ENCODE peak calls at places on chromosomes 5 and 9, in five cellular contexts. U is activated naive CD4-positive, alpha-beta T cell treated with anti-CD3 and anti-CD28 coated beads for 36 hours; Y is activated CD8-positive, alpha-beta memory T cell treated with anti-CD3 and anti-CD28 coated beads, Interleukin-2, amount 50 U/mL, for 48 hours; D is SK-MEL-5; M is transverse colon. C is an unnamed sample.

GRCh38 chr9:107330420-107330819 is 47.3 kb downstream of the RAD23B start:
- DNase-seq in Y (no peak), M (no peak), U (no peak), D (no peak), C (no peak)

GRCh38 chr5:13913962-13914361 is 30.5 kb downstream of the DNAH5 start:
- DNase-seq in U (no peak), D (no peak), M (no peak), Y (no peak), C (no peak)

GRCh38 chr9:37626708-37627293 is 24.0 kb upstream of the FRMPD1 start:
- DNase-seq in M (no peak), U (no peak), Y (no peak), D (no peak), C (no peak)

GRCh38 chr9:135009711-135010362 is 77.6 kb upstream of the OLFM1 start:
- DNase-seq in Y (no peak), U (no peak), D (no peak), M (no peak), C (no peak)

GRCh38 chr5:8628521-8628920 is 759.6 kb downstream of the MTRR start:
- DNase-seq in Y (no peak), U (no peak), M (no peak), D (no peak), C (no peak)

GRCh38 chr5:25754895-25755294 is 1110.1 kb upstream of the CDH10 start:
- DNase-seq in D (no peak), Y (no peak), U (no peak), M (no peak), C (no peak)

GRCh38 chr5:35804201-35804653 is 52.5 kb upstream of the IL7R start:
- DNase-seq in M (no peak), D (no peak), U (no peak), Y (no peak), C (no peak)

GRCh38 chr5:115573133-115573532 is 28.6 kb upstream of the FEM1C start:
- DNase-seq in D (no peak), U (no peak), Y (no peak), M (no peak), C (no peak)

GRCh38 chr5:5795074-5795779 is 372.8 kb downstream of the ICE1 start:
- DNase-seq in U (no peak), Y (no peak), D (no peak), M (no peak), C (no peak)

GRCh38 chr9:29038332-29038731 is 1465.1 kb upstream of the C9orf72 start:
- DNase-seq in M (no peak), D (no peak), Y (no peak), U (no peak), C (no peak)

GRCh38 chr5:137310051-137310730 is 188.9 kb downstream of the SPOCK1 start:
- DNase-seq in U (no peak), M (no peak), Y (no peak), D (no peak), C (no peak)

GRCh38 chr9:113621309-113621791 is 157.8 kb downstream of the RGS3 start:
- DNase-seq in D (no peak), M (peak; percentile 25), U (no peak), Y (peak; percentile 45), C (peak; percentile 83)

GRCh38 chr9:34049630-34050384 is 1.1 kb upstream of the UBAP2 start:
- DNase-seq in D (no peak), M (no peak), U (no peak), Y (peak; percentile 57), C (peak; percentile 75)

GRCh38 chr5:122874179-122874875 is 28.9 kb downstream of the SNX24 start:
- DNase-seq in U (no peak), M (no peak), D (no peak), Y (no peak), C (no peak)

GRCh38 chr5:148939676-148940075 is 113.3 kb downstream of the ADRB2 start:
- DNase-seq in M (no peak), Y (no peak), D (no peak), U (no peak), C (no peak)

GRCh38 chr9:9942764-9943424 is 669.9 kb downstream of the PTPRD start:
- DNase-seq in M (peak; percentile 50), Y (peak; percentile 76), D (peak; percentile 82), U (peak; percentile 66), C (peak; percentile 93)

GRCh38 chr9:8727191-8727590 is 927.6 kb upstream of the DMAC1 start:
- DNase-seq in Y (no peak), D (no peak), M (no peak), U (no peak), C (no peak)

GRCh38 chr9:116493183-116493582 is 193.9 kb upstream of the TRIM32 start:
- DNase-seq in D (no peak), U (no peak), Y (no peak), M (no peak), C (no peak)

GRCh38 chr5:64722588-64722987 is 32.3 kb downstream of the SHISAL2B start:
- DNase-seq in Y (no peak), M (no peak), D (no peak), U (no peak), C (no peak)

GRCh38 chr5:32193591-32193990 is 19.5 kb upstream of the GOLPH3 start:
- DNase-seq in Y (peak; percentile 18), M (peak; percentile 90), D (peak; percentile 43), U (no peak), C (no peak)